ENCODE peak calls at places on chromosomes 5 and 9, in four cellular contexts. S is HepG2, R is K562, O is GM12878. H is an unnamed sample.

GRCh38 chr5:94968507-94969095 is 316.3 kb downstream of the MCTP1 start:
- DNase-seq in S (peak), R (peak), O (peak), H (peak)

GRCh38 chr9:14313378-14313940 is 482 bp downstream of the NFIB start:
- DNase-seq in S (no peak), R (no peak), O (no peak), H (no peak)

GRCh38 chr5:126274819-126275218 is 148.4 kb upstream of the GRAMD2B start:
- DNase-seq in S (no peak), R (no peak), O (no peak), H (no peak)

GRCh38 chr5:40399349-40399748 is 280.4 kb upstream of the PTGER4 start:
- DNase-seq in S (no peak), R (no peak), O (no peak), H (no peak)

GRCh38 chr9:32783168-32783891 is at the start of gene TMEM215:
- DNase-seq in S (no peak), R (no peak), O (no peak), H (no peak)

GRCh38 chr9:96680812-96681499 is 25.8 kb upstream of the PRXL2C start:
- DNase-seq in S (no peak), R (peak), O (no peak), H (no peak)

GRCh38 chr5:66939094-66939493 is 257.5 kb downstream of the CD180 start:
- DNase-seq in S (no peak), R (no peak), O (no peak), H (no peak)

GRCh38 chr5:181176258-181176952 is 28.6 kb downstream of the TRIM7 start:
- DNase-seq in S (no peak), R (no peak), O (no peak), H (no peak)

GRCh38 chr5:65903581-65903980 is 22.8 kb upstream of the ERBIN start:
- DNase-seq in S (no peak), R (no peak), O (no peak), H (no peak)

GRCh38 chr9:91187965-91188344 is 173.8 kb downstream of the AUH start:
- DNase-seq in S (no peak), R (no peak), O (no peak), H (no peak)

GRCh38 chr9:83299556-83299955 is 236.6 kb upstream of the RASEF start:
- DNase-seq in S (no peak), R (no peak), O (no peak), H (no peak)

GRCh38 chr9:113309204-113309813 is 6.1 kb upstream of the RNF183 start:
- DNase-seq in S (peak), R (peak), O (no peak), H (peak)

GRCh38 chr5:6504677-6505414 is 56.2 kb downstream of the UBE2QL1 start:
- DNase-seq in S (no peak), R (no peak), O (no peak), H (no peak)

GRCh38 chr5:92930057-92930456 is 651.0 kb downstream of the NR2F1-AS1 start:
- DNase-seq in S (peak), R (no peak), O (no peak), H (no peak)

GRCh38 chr5:171681667-171682066 is 104.0 kb upstream of the SMIM23 start:
- DNase-seq in S (no peak), R (no peak), O (no peak), H (no peak)

GRCh38 chr5:40904205-40904993 is 4.9 kb upstream of the C7 start:
- DNase-seq in S (peak), R (peak), O (peak), H (peak)

GRCh38 chr9:133981958-133982681 is 10.0 kb downstream of the VAV2 start:
- DNase-seq in S (no peak), R (no peak), O (no peak), H (no peak)

GRCh38 chr5:179212870-179213269 is 132.4 kb downstream of the ADAMTS2 start:
- DNase-seq in S (no peak), R (no peak), O (no peak), H (no peak)

GRCh38 chr5:122426301-122426700 is 114.3 kb downstream of the SNCAIP start:
- DNase-seq in S (no peak), R (no peak), O (no peak), H (no peak)

GRCh38 chr5:102418531-102418930 is 80.3 kb downstream of the SLCO6A1 start:
- DNase-seq in S (no peak), R (no peak), O (no peak), H (no peak)

GRCh38 chr5:144102979-144103378 is 67.5 kb downstream of the YIPF5 start:
- DNase-seq in S (no peak), R (no peak), O (no peak), H (no peak)

GRCh38 chr9:106481003-106481614 is 381.9 kb upstream of the ZNF462 start:
- DNase-seq in S (no peak), R (no peak), O (no peak), H (no peak)

GRCh38 chr9:118295413-118295812 is 591.2 kb downstream of the TLR4 start:
- DNase-seq in S (no peak), R (no peak), O (no peak), H (no peak)

GRCh38 chr5:132224721-132225120 is 2.9 kb downstream of the P4HA2 start:
- DNase-seq in S (no peak), R (no peak), O (no peak), H (no peak)

GRCh38 chr9:89042984-89043383 is 51.7 kb downstream of the S1PR3 start:
- DNase-seq in S (no peak), R (no peak), O (no peak), H (no peak)

GRCh38 chr5:107395632-107396350 is 274.9 kb downstream of the EFNA5 start:
- DNase-seq in S (no peak), R (no peak), O (peak), H (no peak)

GRCh38 chr5:29185558-29185957 is 2007.9 kb upstream of the CDH6 start:
- DNase-seq in S (no peak), R (no peak), O (no peak), H (no peak)

GRCh38 chr9:114845373-114845772 is 39.5 kb upstream of the TNFSF15 start:
- DNase-seq in S (no peak), R (no peak), O (no peak), H (no peak)

GRCh38 chr9:114849450-114849849 is 43.6 kb upstream of the TNFSF15 start:
- DNase-seq in S (no peak), R (no peak), O (no peak), H (no peak)

GRCh38 chr9:114850871-114851270 is 45.0 kb upstream of the TNFSF15 start:
- DNase-seq in S (no peak), R (no peak), O (no peak), H (no peak)

GRCh38 chr9:114844766-114845165 is 38.9 kb upstream of the TNFSF15 start:
- DNase-seq in S (no peak), R (no peak), O (no peak), H (no peak)

DNA sequence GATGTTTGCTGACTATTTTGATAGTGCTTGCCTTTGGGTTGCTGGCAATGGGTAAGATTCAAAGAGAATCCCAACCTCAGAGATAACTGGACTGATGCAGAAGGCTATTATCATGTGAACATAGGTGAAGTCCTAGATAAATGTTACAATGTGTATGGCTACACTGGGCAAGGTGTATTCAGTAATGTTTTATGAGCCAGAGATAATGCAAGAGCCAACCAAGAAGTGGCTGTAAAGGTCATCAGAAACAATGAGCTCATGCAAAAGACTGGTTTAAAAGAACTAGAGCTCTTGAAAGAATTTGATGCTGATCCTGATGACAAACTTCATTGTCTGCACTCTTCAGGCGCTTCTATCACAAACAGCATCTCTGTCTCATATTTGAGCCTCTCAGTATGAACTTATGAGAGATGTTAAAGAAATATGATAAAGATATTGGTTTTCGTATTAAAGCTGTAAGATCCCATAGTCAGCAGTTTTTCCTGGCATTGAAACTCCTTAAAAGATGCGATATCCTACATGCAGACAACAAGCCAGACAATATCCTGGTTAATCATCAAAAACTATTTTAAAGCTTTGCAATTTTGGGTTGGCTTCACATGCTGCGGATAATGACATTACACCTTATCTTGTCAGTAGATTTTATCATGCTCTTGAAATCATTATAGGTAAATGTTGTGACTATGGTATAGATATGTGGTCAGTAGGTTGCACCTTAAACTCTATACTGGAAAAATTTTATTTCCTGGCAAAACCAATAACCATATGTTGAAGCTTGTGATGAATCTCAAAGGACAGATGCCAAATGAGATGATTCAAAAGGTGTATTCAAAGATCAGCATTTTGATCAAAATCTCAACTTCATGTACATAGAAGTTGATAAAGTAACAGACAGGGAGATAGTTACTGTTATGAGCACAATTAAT is 41.9 kb upstream of the TNFSF15 start:
- DNase-seq in S (no peak), R (no peak), O (no peak), H (no peak)
- TF ChIP-seq FOXM1 in S (no peak), R (no peak), O (no peak), H (no peak)

GRCh38 chr9:81499021-81499454 is 190.3 kb downstream of the TLE1 start:
- DNase-seq in S (no peak), R (no peak), O (no peak), H (no peak)
- TF ChIP-seq TARDBP in S (no peak), R (no peak), O (no peak), H (no peak)

GRCh38 chr5:153632748-153633290 is 142.3 kb downstream of the GRIA1 start:
- DNase-seq in S (no peak), R (no peak), O (no peak), H (no peak)

GRCh38 chr5:153641183-153641688 is 150.8 kb downstream of the GRIA1 start:
- DNase-seq in S (no peak), R (no peak), O (no peak), H (no peak)

GRCh38 chr5:153640293-153640692 is 149.8 kb downstream of the GRIA1 start:
- DNase-seq in S (no peak), R (no peak), O (no peak), H (no peak)

DNA sequence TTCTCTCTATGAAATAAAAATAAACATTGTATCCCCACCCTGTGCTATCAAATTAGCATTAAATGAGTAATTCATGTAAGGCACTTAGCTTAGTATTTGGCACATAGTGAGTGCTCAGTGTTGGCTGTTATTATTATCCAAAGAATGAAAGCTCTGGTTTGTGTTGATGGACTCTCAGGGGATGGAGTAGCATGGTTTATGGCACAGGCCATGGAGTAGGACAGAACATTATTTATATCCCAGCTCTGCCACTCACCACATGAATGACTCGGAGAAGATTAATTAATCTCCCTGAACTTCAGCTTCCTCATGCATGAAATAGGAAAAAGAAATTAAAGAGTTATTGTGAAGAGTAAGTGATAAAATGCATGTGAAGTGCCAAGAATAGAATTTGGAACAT is 146.2 kb downstream of the GRIA1 start:
- DNase-seq in S (no peak), R (no peak), O (no peak), H (no peak)
- TF ChIP-seq FOXK2 in S (no peak), R (no peak), O (no peak), H (no peak)

DNA sequence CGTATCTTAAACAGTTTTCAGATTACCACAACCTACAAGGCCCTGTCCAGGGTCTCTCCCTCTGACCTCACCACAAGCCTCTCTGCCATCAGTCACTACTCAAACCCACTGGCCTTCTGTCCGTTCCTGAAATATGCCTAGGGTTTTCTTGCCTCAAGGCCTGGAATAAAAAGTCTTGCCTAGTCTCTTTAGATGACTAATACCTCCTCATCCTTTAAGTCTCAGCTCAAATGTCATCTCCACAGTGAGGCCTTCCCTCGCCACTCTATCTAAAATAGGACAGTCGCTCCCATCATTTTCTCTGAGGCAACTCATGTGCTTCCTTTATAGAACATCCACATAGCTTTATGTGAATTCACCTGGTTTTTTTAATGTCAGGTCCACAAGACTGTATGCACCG is 5.2 kb downstream of the DENND1A start:
- DNase-seq in S (no peak), R (no peak), O (no peak), H (no peak)
- TF ChIP-seq FOXM1 in S (no peak), R (no peak), O (no peak), H (no peak)

GRCh38 chr5:622359-622758 is 10.2 kb downstream of the CEP72 start:
- DNase-seq in S (no peak), R (no peak), O (no peak), H (no peak)
- TF ChIP-seq TARDBP in S (no peak), R (no peak), O (no peak), H (no peak)

GRCh38 chr5:112849912-112850311 is 11.2 kb upstream of the SRP19 start:
- DNase-seq in S (no peak), R (no peak), O (no peak), H (no peak)

GRCh38 chr5:112847306-112847705 is 13.8 kb upstream of the SRP19 start:
- DNase-seq in S (no peak), R (no peak), O (no peak), H (no peak)

GRCh38 chr5:112846556-112846955 is 14.5 kb upstream of the SRP19 start:
- DNase-seq in S (no peak), R (no peak), O (no peak), H (no peak)

GRCh38 chr5:112844489-112844888 is 16.6 kb upstream of the SRP19 start:
- DNase-seq in S (no peak), R (no peak), O (no peak), H (no peak)

GRCh38 chr5:112848116-112848811 is 12.8 kb upstream of the SRP19 start:
- DNase-seq in S (peak), R (peak), O (peak), H (peak)
- TF ChIP-seq FOXK2 in S (no peak), R (no peak), O (no peak), H (no peak)

GRCh38 chr9:84481819-84482218 is 141.3 kb upstream of the SLC28A3 start:
- DNase-seq in S (no peak), R (no peak), O (no peak), H (no peak)
- TF ChIP-seq FOXM1 in S (no peak), R (no peak), O (no peak), H (no peak)

DNA sequence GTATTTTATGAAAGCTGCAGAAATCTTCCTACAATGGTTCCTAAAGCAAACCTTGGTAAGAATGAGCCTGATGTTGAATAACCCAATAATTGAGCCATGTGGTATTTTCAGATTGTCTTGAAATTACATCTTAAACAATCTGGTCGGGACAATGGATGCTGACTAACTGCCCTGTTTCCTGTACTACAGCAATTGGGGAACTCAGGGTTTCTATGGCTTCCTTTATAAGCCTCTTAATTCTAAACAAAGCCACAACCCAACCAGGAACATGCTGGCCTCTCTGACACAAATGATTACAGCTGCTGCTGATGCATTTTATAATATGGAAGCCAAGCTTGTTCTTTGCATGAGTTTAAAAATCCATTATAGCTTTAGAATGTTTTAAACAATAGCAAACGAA is 30.2 kb downstream of the PTPN3 start:
- DNase-seq in S (no peak), R (no peak), O (no peak), H (no peak)
- TF ChIP-seq TARDBP in S (no peak), R (no peak), O (no peak), H (no peak)

DNA sequence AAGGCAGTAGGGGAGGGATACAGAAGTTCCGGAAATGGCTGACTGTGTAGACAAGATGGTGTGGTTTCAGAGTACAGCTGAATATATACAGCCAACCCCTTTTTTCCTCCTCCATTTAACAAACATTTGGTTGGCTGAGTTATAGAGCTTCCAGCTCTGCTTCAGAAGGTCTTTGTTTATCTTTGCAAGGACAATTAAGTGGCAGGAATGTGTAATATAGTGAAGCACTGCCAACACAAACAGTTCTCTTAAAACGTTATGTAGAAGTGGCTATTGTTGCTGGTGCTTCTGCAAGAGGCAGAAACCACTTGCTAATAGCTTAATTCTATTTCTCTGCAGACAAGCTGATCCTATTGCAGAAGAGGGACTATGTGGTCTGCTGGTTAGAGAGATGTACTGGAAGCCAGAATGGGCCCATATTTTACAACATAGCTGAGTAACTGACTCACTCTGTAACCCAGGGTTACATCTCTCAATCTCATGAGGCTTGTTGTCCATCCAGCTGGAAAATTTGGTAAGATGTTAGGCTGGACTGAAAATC is 62.7 kb upstream of the OSMR start:
- DNase-seq in S (peak), R (no peak), O (no peak), H (peak)
- TF ChIP-seq FOXK2 in S (no peak), R (no peak), O (no peak), H (no peak)